ENCODE peak calls at places on chromosome 4, in five cellular contexts. H is Peyer's patch, R is right lobe of liver, J is A549, Z is tibial nerve. T is an unnamed sample.

GRCh38 chr4:74671074-74671698 is 123.1 kb downstream of the BTC start:
- DNase-seq in H (no peak), R (no peak), J (peak), Z (no peak), T (no peak)

GRCh38 chr4:152935138-152935537 is 985 bp upstream of the FHDC1 start:
- DNase-seq in H (no peak), R (no peak), J (peak), Z (no peak), T (no peak)

GRCh38 chr4:8081621-8082516 is 76.7 kb downstream of the ABLIM2 start:
- DNase-seq in H (no peak), R (no peak), J (no peak), Z (no peak), T (no peak)

GRCh38 chr4:2042207-2042946 is 16.8 kb upstream of the NAT8L start:
- DNase-seq in H (peak), R (no peak), J (no peak), Z (no peak), T (no peak)

GRCh38 chr4:147363514-147363913 is 117.4 kb upstream of the EDNRA start:
- DNase-seq in H (no peak), R (no peak), J (no peak), Z (no peak), T (no peak)

GRCh38 chr4:52968241-52968640 is 106.1 kb downstream of the RASL11B start:
- DNase-seq in H (no peak), R (no peak), J (no peak), Z (no peak), T (no peak)

GRCh38 chr4:15400911-15401671 is 26.7 kb upstream of the C1QTNF7 start:
- DNase-seq in H (peak), R (no peak), J (peak), Z (peak), T (peak)

GRCh38 chr4:124095596-124095995 is 616.9 kb downstream of the ANKRD50 start:
- DNase-seq in H (no peak), R (no peak), J (no peak), Z (no peak), T (no peak)

GRCh38 chr4:83234902-83235644 is 49.5 kb downstream of the COQ2 start:
- DNase-seq in H (no peak), R (no peak), J (no peak), Z (no peak), T (no peak)

GRCh38 chr4:186722856-186723206 is 825 bp downstream of the FAT1 start:
- DNase-seq in H (no peak), R (no peak), J (no peak), Z (no peak), T (no peak)

GRCh38 chr4:186724048-186724860 is 598 bp upstream of the FAT1 start:
- DNase-seq in H (no peak), R (peak), J (peak), Z (no peak), T (peak)

GRCh38 chr4:186725422-186726149 is 1.9 kb upstream of the FAT1 start:
- DNase-seq in H (no peak), R (peak), J (peak), Z (peak), T (peak)

GRCh38 chr4:186724861-186725419 is 1.3 kb upstream of the FAT1 start:
- DNase-seq in H (no peak), R (no peak), J (peak), Z (peak), T (no peak)

GRCh38 chr4:186723207-186724047 is at the start of gene FAT1:
- DNase-seq in H (no peak), R (peak), J (peak), Z (peak), T (peak)
- TF ChIP-seq POLR2A in H (peak), R (peak), J (peak), Z (peak), T (peak)

GRCh38 chr4:3760346-3760745 is 5.8 kb upstream of the ADRA2C start:
- DNase-seq in H (no peak), R (no peak), J (no peak), Z (no peak), T (no peak)

GRCh38 chr4:3760833-3761232 is 5.4 kb upstream of the ADRA2C start:
- DNase-seq in H (no peak), R (no peak), J (no peak), Z (no peak), T (no peak)

GRCh38 chr4:3759236-3759635 is 6.9 kb upstream of the ADRA2C start:
- DNase-seq in H (no peak), R (no peak), J (no peak), Z (no peak), T (no peak)

GRCh38 chr4:3762753-3763511 is 3.3 kb upstream of the ADRA2C start:
- DNase-seq in H (no peak), R (no peak), J (no peak), Z (no peak), T (no peak)

GRCh38 chr4:3762264-3762663 is 3.9 kb upstream of the ADRA2C start:
- DNase-seq in H (no peak), R (no peak), J (no peak), Z (no peak), T (no peak)
- TF ChIP-seq POLR2A in H (no peak), R (no peak), J (no peak), Z (no peak), T (no peak)

DNA sequence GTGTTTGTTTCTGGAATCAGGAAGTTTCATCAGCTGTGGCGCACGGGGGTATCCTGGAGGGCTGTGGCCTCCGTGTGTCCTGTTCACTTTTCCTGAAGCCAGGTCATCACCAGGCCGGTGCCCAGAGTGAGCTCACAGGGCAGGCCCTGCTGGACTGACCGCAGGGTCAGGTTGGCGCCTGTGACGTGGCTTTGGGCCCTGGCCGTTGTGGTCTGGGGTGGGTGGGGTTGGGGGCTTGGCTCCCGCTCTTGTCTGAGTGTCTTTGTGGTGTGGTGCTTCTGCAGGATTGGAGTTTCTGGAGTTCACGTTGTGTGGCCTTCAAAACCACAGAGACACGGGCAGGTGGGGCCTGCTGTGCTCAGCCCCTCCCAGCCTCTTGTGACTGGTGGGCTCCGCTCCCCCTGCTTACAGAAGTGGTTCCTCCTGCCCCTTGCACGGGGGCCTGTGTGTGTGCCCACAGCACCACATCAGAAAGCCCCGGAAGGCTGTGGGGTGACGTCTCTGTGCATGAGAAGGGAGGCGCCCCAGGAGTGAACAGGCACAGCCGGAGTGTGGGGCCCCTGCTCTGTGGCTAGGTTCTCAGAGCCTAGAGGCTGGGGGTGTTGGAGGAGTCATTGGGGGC is 9.5 kb downstream of the RGS12 start:
- DNase-seq in H (peak), R (peak), J (no peak), Z (no peak), T (peak)
- TF ChIP-seq POLR2A in H (no peak), R (no peak), J (no peak), Z (no peak), T (no peak)

DNA sequence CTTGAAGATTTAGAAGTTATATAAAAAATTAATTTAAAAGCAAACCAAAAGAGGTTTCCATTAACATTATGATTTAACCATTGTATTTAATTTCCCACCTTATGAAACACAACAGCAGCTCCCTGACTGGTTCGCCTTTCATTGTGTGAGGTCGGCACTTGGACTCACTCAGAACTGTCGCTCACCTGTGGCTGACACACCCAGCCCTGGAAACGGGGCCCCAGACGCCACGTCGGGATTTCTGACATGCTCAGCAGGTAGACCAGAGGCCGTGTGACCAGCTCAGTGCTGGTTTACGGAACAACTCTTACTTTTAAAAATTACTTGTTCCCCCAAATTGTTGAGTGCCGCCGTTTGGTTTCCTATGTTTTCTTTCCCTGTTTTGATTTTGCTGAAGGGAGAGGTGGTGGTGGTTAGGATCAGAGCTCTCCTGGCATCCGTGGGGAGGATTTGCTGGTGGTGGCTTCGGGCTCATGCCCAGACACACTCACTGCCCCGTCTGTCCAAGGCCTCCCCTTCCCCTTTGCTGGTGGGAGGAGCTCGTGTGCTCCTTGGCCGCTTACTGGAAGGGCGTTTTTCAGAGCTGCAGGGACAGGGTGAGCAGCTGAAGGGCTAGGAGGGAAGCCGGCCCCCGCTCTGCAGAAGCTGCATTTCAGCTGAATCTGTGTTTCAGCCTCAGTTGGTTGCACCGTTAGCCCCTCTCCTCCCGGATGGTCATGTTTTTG is 59.2 kb downstream of the CPLX1 start:
- DNase-seq in H (no peak), R (no peak), J (no peak), Z (no peak), T (no peak)
- TF ChIP-seq POLR2A in H (no peak), R (no peak), J (no peak), Z (no peak), T (no peak)

GRCh38 chr4:56424176-56424575 is 11.2 kb downstream of the PPAT start:
- DNase-seq in H (no peak), R (no peak), J (no peak), Z (no peak), T (no peak)
- TF ChIP-seq POLR2A in H (no peak), R (no peak), J (no peak), Z (no peak), T (no peak)

GRCh38 chr4:55397521-55398321 is 2.0 kb downstream of the TMEM165 start:
- DNase-seq in H (no peak), R (no peak), J (no peak), Z (no peak), T (no peak)
- TF ChIP-seq POLR2A in H (no peak), R (no peak), J (no peak), Z (no peak), T (no peak)